ENCODE peak calls at places on chromosomes 11 and 22, in eight cellular contexts. U is K562, P is GM12878, V is HCT116, J is endothelial cell of umbilical vein, F is SK-N-SH, R is HepG2, N is H1. O is an unnamed sample.

GRCh38 chr22:29334696-29335344 is 19.3 kb upstream of the RASL10A start:
- DNase-seq in J (no peak), N (no peak), R (peak), V (no peak), P (no peak), U (no peak), F (no peak), O (no peak)

GRCh38 chr22:49090061-49090852 is 737.4 kb downstream of the BRD1 start:
- DNase-seq in V (no peak), U (no peak), J (no peak), P (no peak), F (no peak), N (no peak), R (no peak), O (no peak)

GRCh38 chr11:33542921-33543320 is 157.7 kb downstream of the C11orf91 start:
- DNase-seq in V (peak), N (peak), J (peak), F (peak), P (no peak), R (peak), U (peak), O (no peak)

GRCh38 chr22:47837703-47838102 is 1075.3 kb downstream of the TBC1D22A start:
- DNase-seq in J (no peak), V (peak), U (peak), R (peak), F (peak), N (peak), P (no peak), O (peak)

GRCh38 chr11:75793966-75794365 is 21.0 kb upstream of the UVRAG start:
- DNase-seq in U (no peak), V (no peak), P (no peak), J (no peak), F (no peak), N (no peak), R (no peak), O (no peak)

GRCh38 chr11:133901316-133901715 is 55.5 kb downstream of the IGSF9B start:
- DNase-seq in V (no peak), R (no peak), J (no peak), N (no peak), F (no peak), U (no peak), P (no peak), O (no peak)

GRCh38 chr22:39264344-39265116 is 19.7 kb upstream of the PDGFB start:
- DNase-seq in J (no peak), U (no peak), F (no peak), N (no peak), V (no peak), R (no peak), P (no peak), O (no peak)

GRCh38 chr11:102287963-102288744 is 29.1 kb upstream of the BIRC3 start:
- DNase-seq in F (peak), U (peak), R (peak), N (no peak), P (peak), V (peak), J (peak), O (no peak)

GRCh38 chr11:13210424-13210823 is 67.2 kb upstream of the BMAL1 start:
- DNase-seq in P (no peak), U (peak), R (peak), N (peak), J (peak), V (peak), F (peak), O (no peak)

GRCh38 chr11:41306435-41306834 is 153.0 kb downstream of the LRRC4C start:
- DNase-seq in F (no peak), N (no peak), P (no peak), J (no peak), V (no peak), U (no peak), R (no peak), O (no peak)

GRCh38 chr11:36149538-36150242 is 139.5 kb downstream of the COMMD9 start:
- DNase-seq in J (peak), R (peak), N (peak), V (peak), P (peak), U (peak), F (peak), O (no peak)

GRCh38 chr11:11967669-11968510 is 40.5 kb downstream of the DKK3 start:
- DNase-seq in U (no peak), F (no peak), J (no peak), N (no peak), P (no peak), R (no peak), V (no peak), O (no peak)

GRCh38 chr11:94151903-94152677 is 23.4 kb downstream of the PANX1 start:
- DNase-seq in J (peak), U (peak), N (no peak), F (peak), V (peak), P (no peak), R (peak), O (no peak)

GRCh38 chr22:26550498-26551033 is 38.3 kb upstream of the TFIP11 start:
- DNase-seq in R (peak), F (no peak), J (no peak), P (no peak), N (no peak), V (no peak), U (no peak), O (no peak)

GRCh38 chr22:30887861-30888260 is 80.7 kb downstream of the MORC2 start:
- DNase-seq in V (no peak), J (no peak), U (no peak), N (no peak), F (peak), P (no peak), R (no peak), O (no peak)

GRCh38 chr11:86063536-86063935 is 5.3 kb downstream of the PICALM start:
- DNase-seq in F (no peak), P (no peak), V (no peak), R (no peak), U (no peak), J (peak), N (no peak), O (no peak)

GRCh38 chr11:92808009-92808408 is 161.4 kb upstream of the MTNR1B start:
- DNase-seq in J (no peak), N (no peak), U (no peak), P (no peak), R (no peak), F (no peak), V (no peak), O (no peak)

GRCh38 chr11:2586793-2587131 is 113.0 kb downstream of the KCNQ1OT1 start:
- DNase-seq in R (no peak), F (peak), J (no peak), V (no peak), P (no peak), U (no peak), N (no peak), O (no peak)

GRCh38 chr11:4672470-4672869 is 25.2 kb downstream of the OR51E2 start:
- DNase-seq in N (no peak), P (no peak), V (no peak), J (no peak), U (no peak), R (no peak), F (no peak), O (no peak)

GRCh38 chr11:118609380-118610219 is 2.2 kb downstream of the PHLDB1 start:
- DNase-seq in P (no peak), J (peak), F (no peak), R (no peak), U (no peak), N (no peak), V (no peak), O (no peak)

GRCh38 chr11:127034973-127035372 is 34.4 kb upstream of the KIRREL3 start:
- DNase-seq in U (no peak), J (no peak), F (no peak), P (no peak), V (no peak), R (no peak), N (no peak), O (no peak)

GRCh38 chr11:113906038-113906437 is 1.4 kb downstream of the HTR3B start:
- DNase-seq in J (no peak), R (peak), U (no peak), N (no peak), F (no peak), P (no peak), V (peak), O (no peak)

GRCh38 chr22:21961886-21962654 is 9.4 kb upstream of the PPM1F start:
- DNase-seq in P (no peak), V (no peak), J (no peak), N (no peak), R (no peak), U (no peak), F (no peak), O (no peak)

GRCh38 chr11:2808850-2809847 is 76.4 kb downstream of the CDKN1C start:
- DNase-seq in R (no peak), F (no peak), V (no peak), P (no peak), N (no peak), U (no peak), J (no peak), O (no peak)

GRCh38 chr22:39309881-39310714 is 9.3 kb downstream of the RPL3 start:
- DNase-seq in U (no peak), P (no peak), J (no peak), R (no peak), F (no peak), N (no peak), V (no peak), O (no peak)

GRCh38 chr22:36352775-36353507 is 34.8 kb downstream of the MYH9 start:
- DNase-seq in U (no peak), N (no peak), J (peak), F (no peak), P (no peak), R (peak), V (no peak), O (no peak)

GRCh38 chr22:28034760-28035401 is 115.8 kb upstream of the PITPNB start:
- DNase-seq in U (peak), P (no peak), F (peak), J (peak), N (no peak), V (no peak), R (no peak), O (peak)

GRCh38 chr11:131584694-131585592 is 214.5 kb downstream of the NTM start:
- DNase-seq in J (no peak), V (no peak), F (peak), U (peak), P (no peak), N (peak), R (no peak), O (no peak)

GRCh38 chr11:108929241-108929640 is 264.4 kb downstream of the DDX10 start:
- DNase-seq in N (no peak), P (no peak), J (peak), V (peak), F (no peak), R (peak), U (no peak), O (no peak)

GRCh38 chr11:79312591-79313267 is 128.1 kb downstream of the TENM4 start:
- DNase-seq in U (no peak), F (no peak), N (no peak), V (no peak), P (no peak), J (no peak), R (no peak), O (no peak)

GRCh38 chr22:26330971-26331625 is 98.0 kb upstream of the ASPHD2 start:
- DNase-seq in R (peak), N (peak), F (peak), U (peak), J (peak), P (peak), V (peak), O (no peak)

GRCh38 chr11:63769719-63770443 is 1.3 kb upstream of the ZFTA start:
- DNase-seq in P (no peak), J (peak), N (no peak), U (no peak), V (no peak), F (no peak), R (no peak), O (no peak)

DNA sequence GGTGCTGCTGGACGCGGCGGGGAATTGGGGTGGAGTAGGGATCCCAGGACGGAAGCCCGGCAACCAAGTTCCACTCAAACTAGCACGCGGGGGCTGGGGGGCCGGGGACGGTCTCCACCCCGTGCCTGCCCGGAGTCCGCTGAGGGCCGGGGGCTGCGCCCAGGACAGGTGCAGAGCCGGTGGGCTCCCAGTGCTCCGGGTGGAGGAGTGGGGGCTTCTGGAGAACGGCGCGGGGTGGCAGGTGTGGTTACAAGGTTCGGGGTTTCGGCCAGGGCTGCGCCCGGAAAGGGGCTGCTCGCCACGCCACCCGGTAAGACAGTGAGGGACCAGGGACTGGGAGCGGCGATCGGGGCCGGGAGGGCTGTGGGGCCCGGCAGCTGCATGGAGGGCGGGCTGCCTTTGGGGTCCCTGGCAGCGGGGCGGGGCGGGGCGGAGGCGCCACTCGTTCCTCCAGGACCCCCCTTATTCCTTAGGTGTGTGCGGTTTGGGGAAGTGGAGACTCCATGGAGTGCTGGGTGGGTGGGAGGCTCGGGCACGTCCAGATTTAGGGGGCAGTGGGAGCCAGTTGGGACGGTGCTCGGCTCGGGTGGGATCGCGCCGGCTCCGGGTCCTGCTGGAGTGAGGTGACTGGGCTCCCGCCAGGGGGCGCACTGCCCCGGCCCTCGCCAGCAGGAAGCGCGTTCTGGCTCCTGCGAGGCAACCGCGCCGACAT is 767 bp downstream of the TSPAN18 start:
- DNase-seq in R (peak), U (peak), P (no peak), N (no peak), V (peak), J (peak), F (peak), O (no peak)
- H3K4me3 ChIP-seq in R (no peak), U (peak), P (peak), N (peak), V (peak), J (peak), F (peak), O (peak)

GRCh38 chr11:117204283-117205080 is 5.3 kb downstream of the TAGLN start:
- DNase-seq in R (no peak), P (no peak), F (no peak), J (no peak), U (no peak), V (no peak), N (no peak), O (no peak)
- TF ChIP-seq POLR2AphosphoS5 in R (no peak), P (no peak), F (no peak), J (no peak), U (no peak), V (no peak), N (peak), O (no peak)

GRCh38 chr22:37492428-37493344 is 6.5 kb upstream of the MFNG start:
- DNase-seq in V (no peak), J (peak), N (peak), U (peak), R (no peak), P (no peak), F (peak), O (no peak)

GRCh38 chr22:37489994-37490393 is 3.8 kb upstream of the MFNG start:
- DNase-seq in V (no peak), P (no peak), F (no peak), R (no peak), J (no peak), U (no peak), N (no peak), O (no peak)

GRCh38 chr22:37493979-37494378 is 7.8 kb upstream of the MFNG start:
- DNase-seq in V (no peak), J (no peak), P (no peak), F (no peak), N (no peak), R (no peak), U (no peak), O (no peak)

GRCh38 chr22:37491106-37491505 is 4.9 kb upstream of the MFNG start:
- DNase-seq in F (no peak), P (no peak), U (no peak), J (no peak), V (no peak), N (no peak), R (no peak), O (no peak)

GRCh38 chr22:37491559-37492427 is 5.6 kb upstream of the MFNG start:
- DNase-seq in V (no peak), U (peak), P (no peak), F (no peak), N (no peak), R (no peak), J (no peak), O (no peak)
- H3K9ac ChIP-seq in V (no peak), U (no peak), P (no peak), F (no peak), N (no peak), R (no peak), J (no peak), O (no peak)

GRCh38 chr11:67463186-67463585 is 5.9 kb downstream of the TMEM134 start:
- DNase-seq in R (no peak), F (no peak), N (no peak), J (no peak), P (no peak), U (peak), V (no peak), O (no peak)

GRCh38 chr11:67464411-67465189 is 4.5 kb downstream of the TMEM134 start:
- DNase-seq in J (peak), R (peak), N (peak), F (peak), P (peak), U (peak), V (peak), O (peak)

GRCh38 chr11:67463680-67464410 is 5.2 kb downstream of the TMEM134 start:
- DNase-seq in P (no peak), F (peak), V (peak), R (peak), U (peak), J (no peak), N (no peak), O (no peak)

GRCh38 chr11:67466367-67466766 is 2.7 kb downstream of the TMEM134 start:
- DNase-seq in P (no peak), U (no peak), N (no peak), V (no peak), J (no peak), F (no peak), R (no peak), O (no peak)

GRCh38 chr11:67465190-67465522 is 3.9 kb downstream of the TMEM134 start:
- DNase-seq in N (no peak), F (no peak), R (peak), J (no peak), U (no peak), V (no peak), P (no peak), O (no peak)
- H3K4me3 ChIP-seq in N (peak), F (peak), R (peak), J (peak), U (peak), V (peak), P (peak), O (peak)

GRCh38 chr11:67542169-67542568 is 18.9 kb upstream of the CABP2 start:
- DNase-seq in J (no peak), P (no peak), F (no peak), U (no peak), R (no peak), N (no peak), V (no peak), O (no peak)
- TF ChIP-seq POLR2AphosphoS5 in J (no peak), P (no peak), F (no peak), U (no peak), R (no peak), N (no peak), V (no peak), O (no peak)

DNA sequence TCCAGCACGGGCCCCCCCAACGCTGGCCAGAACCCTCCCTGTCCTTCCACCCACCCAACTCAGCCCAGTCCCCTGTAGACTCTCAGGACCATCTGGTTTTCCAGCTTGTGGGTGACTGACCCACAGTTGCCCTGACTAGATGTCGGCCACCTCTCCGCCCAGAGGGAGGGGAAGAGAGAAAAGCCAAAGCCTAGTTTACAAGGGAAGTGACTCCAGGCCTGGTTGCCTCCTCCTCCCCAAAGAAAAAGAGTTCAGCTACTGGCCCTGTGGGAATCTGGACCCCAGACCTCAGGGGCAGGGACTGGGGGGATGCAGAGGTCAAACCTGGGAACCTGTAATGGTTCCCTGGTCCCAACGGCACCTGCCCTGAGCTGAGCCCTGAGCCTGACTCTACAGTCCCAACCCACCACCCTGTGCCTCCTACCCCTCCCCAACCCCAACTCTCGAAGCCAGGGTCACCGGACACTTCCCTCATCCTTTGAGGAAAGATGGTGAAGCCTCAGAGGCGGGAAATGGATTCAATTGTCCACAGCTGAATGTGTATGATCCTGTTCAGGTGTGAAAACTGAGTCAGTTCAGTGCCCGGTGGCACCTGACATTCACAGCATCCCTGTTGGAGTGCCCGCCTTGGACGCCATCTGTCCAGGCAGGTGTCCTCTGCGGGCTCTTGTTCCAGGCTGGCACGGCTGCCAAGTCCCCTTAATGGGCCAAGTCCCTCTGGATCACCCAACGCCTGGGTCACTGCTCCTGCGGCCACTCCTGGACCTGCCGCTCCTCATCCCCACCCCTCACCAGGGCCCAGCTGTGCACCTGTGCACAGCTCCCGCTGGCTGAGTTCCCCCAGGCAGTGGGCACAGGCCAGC is 21.0 kb upstream of the WNT7B start:
- DNase-seq in R (no peak), P (no peak), F (peak), U (no peak), J (no peak), V (no peak), N (no peak), O (no peak)
- H3K9ac ChIP-seq in R (no peak), P (no peak), F (peak), U (no peak), J (peak), V (no peak), N (no peak), O (no peak)

GRCh38 chr11:27717801-27718229 is 17.6 kb upstream of the BDNF start:
- DNase-seq in N (no peak), U (no peak), J (peak), V (no peak), F (no peak), R (no peak), P (no peak), O (no peak)
- H3K4me3 ChIP-seq in N (peak), U (no peak), J (no peak), V (peak), F (peak), R (no peak), P (no peak), O (peak)

O was measured in SK-N-MC.